ENCODE peak calls at places on chromosomes 13 and 19, in eight cellular contexts. D, G, X, I, Q, L, M and B are unnamed samples.

GRCh38 chr19:45508931-45509691 is 1.8 kb downstream of the VASP start:
- DNase-seq in D (peak; percentile 50), G (peak; percentile 82), X (peak; percentile 82), I (no peak), Q (peak; percentile 53), L (peak; percentile 87), M (peak; percentile 65), B (peak; percentile 90)

GRCh38 chr13:86002921-86003488 is 203.8 kb upstream of the SLITRK6 start:
- DNase-seq in D (no peak), G (no peak), X (no peak), I (no peak), Q (no peak), L (no peak), M (no peak), B (no peak)

GRCh38 chr13:98507060-98507797 is 69.7 kb downstream of the STK24 start:
- DNase-seq in D (peak; percentile 93), G (peak; percentile 61), X (no peak), I (no peak), Q (peak; percentile 71), L (peak; percentile 80), M (peak; percentile 45), B (peak; percentile 60)

GRCh38 chr19:369256-369655 is 24.7 kb upstream of the MIER2 start:
- DNase-seq in D (no peak), G (peak; percentile 26), X (no peak), I (no peak), Q (no peak), L (no peak), M (no peak), B (no peak)

GRCh38 chr19:543912-544608 is at the start of gene GZMM:
- DNase-seq in D (no peak), G (no peak), X (no peak), I (no peak), Q (no peak), L (no peak), M (no peak), B (no peak)

GRCh38 chr19:45136507-45137178 is 24.1 kb downstream of the NKPD1 start:
- DNase-seq in D (no peak), G (no peak), X (no peak), I (no peak), Q (no peak), L (no peak), M (no peak), B (no peak)

GRCh38 chr13:40440990-40441820 is 225.2 kb downstream of the FOXO1 start:
- DNase-seq in D (peak; percentile 52), G (no peak), X (peak; percentile 93), I (no peak), Q (peak; percentile 90), L (peak; percentile 83), M (peak; percentile 78), B (peak; percentile 66)

GRCh38 chr13:49584771-49585182 is 581 bp downstream of the RCBTB1 start:
- DNase-seq in D (no peak), G (no peak), X (no peak), I (no peak), Q (no peak), L (no peak), M (no peak), B (no peak)

GRCh38 chr13:110520431-110521295 is 40.9 kb downstream of the RAB20 start:
- DNase-seq in D (no peak), G (no peak), X (peak; percentile 90), I (no peak), Q (peak; percentile 60), L (peak; percentile 75), M (peak; percentile 94), B (peak; percentile 61)

GRCh38 chr19:20259615-20260014 is 92.6 kb downstream of the ZNF486 start:
- DNase-seq in D (no peak), G (no peak), X (no peak), I (peak; percentile 63), Q (no peak), L (no peak), M (no peak), B (no peak)

GRCh38 chr13:114282143-114282685 is 813 bp downstream of the UPF3A start:
- DNase-seq in D (peak; percentile 72), G (peak; percentile 42), X (peak; percentile 64), I (no peak), Q (peak; percentile 43), L (peak; percentile 39), M (peak; percentile 73), B (peak; percentile 90)

GRCh38 chr13:50685491-50685890 is 158.0 kb downstream of the DLEU7 start:
- DNase-seq in D (no peak), G (no peak), X (peak; percentile 59), I (no peak), Q (peak; percentile 32), L (peak; percentile 90), M (peak; percentile 21), B (no peak)

GRCh38 chr13:98535501-98536357 is 41.2 kb downstream of the STK24 start:
- DNase-seq in D (peak; percentile 61), G (no peak), X (no peak), I (no peak), Q (no peak), L (no peak), M (peak; percentile 45), B (no peak)

GRCh38 chr19:55075366-55075998 is at the start of gene EPS8L1:
- DNase-seq in D (peak; percentile 92), G (no peak), X (peak; percentile 50), I (no peak), Q (peak; percentile 64), L (no peak), M (no peak), B (peak; percentile 87)

GRCh38 chr13:26401578-26402021 is 147.7 kb downstream of the CDK8 start:
- DNase-seq in D (no peak), G (no peak), X (no peak), I (no peak), Q (no peak), L (no peak), M (no peak), B (no peak)

GRCh38 chr19:40443930-40444180 is 280 bp downstream of the SERTAD3 start:
- DNase-seq in D (no peak), G (no peak), X (no peak), I (no peak), Q (no peak), L (no peak), M (no peak), B (no peak)

GRCh38 chr19:58399903-58400637 is 4.6 kb downstream of the RNF225 start:
- DNase-seq in D (no peak), G (no peak), X (no peak), I (no peak), Q (no peak), L (no peak), M (no peak), B (no peak)

GRCh38 chr13:74134226-74134776 is at the start of gene KLF12:
- DNase-seq in D (no peak), G (peak; percentile 94), X (peak; percentile 94), I (peak; percentile 57), Q (peak; percentile 68), L (peak; percentile 93), M (peak; percentile 95), B (peak; percentile 88)

GRCh38 chr19:19661675-19662251 is 1.7 kb downstream of the ATP13A1 start:
- DNase-seq in D (no peak), G (no peak), X (no peak), I (no peak), Q (no peak), L (no peak), M (no peak), B (no peak)

GRCh38 chr13:80100636-80101035 is 240.3 kb downstream of the SPRY2 start:
- DNase-seq in D (no peak), G (no peak), X (no peak), I (no peak), Q (no peak), L (no peak), M (no peak), B (no peak)

GRCh38 chr13:80093888-80094287 is 247.0 kb downstream of the SPRY2 start:
- DNase-seq in D (no peak), G (no peak), X (no peak), I (no peak), Q (no peak), L (no peak), M (no peak), B (no peak)

GRCh38 chr13:80101040-80101439 is 239.9 kb downstream of the SPRY2 start:
- DNase-seq in D (no peak), G (no peak), X (no peak), I (no peak), Q (no peak), L (no peak), M (no peak), B (no peak)

GRCh38 chr13:80096383-80096782 is 244.5 kb downstream of the SPRY2 start:
- DNase-seq in D (no peak), G (no peak), X (no peak), I (no peak), Q (no peak), L (no peak), M (no peak), B (no peak)
- H3K36me3 ChIP-seq in D (no peaks in the 10 kb centered on the region), G (no peaks in the 10 kb centered on the region), X (no peaks in the 10 kb centered on the region), I (no peaks in the 10 kb centered on the region), Q (no peaks in the 10 kb centered on the region), L (no peaks in the 10 kb centered on the region), M (no peaks in the 10 kb centered on the region), B (no peaks in the 10 kb centered on the region)

DNA sequence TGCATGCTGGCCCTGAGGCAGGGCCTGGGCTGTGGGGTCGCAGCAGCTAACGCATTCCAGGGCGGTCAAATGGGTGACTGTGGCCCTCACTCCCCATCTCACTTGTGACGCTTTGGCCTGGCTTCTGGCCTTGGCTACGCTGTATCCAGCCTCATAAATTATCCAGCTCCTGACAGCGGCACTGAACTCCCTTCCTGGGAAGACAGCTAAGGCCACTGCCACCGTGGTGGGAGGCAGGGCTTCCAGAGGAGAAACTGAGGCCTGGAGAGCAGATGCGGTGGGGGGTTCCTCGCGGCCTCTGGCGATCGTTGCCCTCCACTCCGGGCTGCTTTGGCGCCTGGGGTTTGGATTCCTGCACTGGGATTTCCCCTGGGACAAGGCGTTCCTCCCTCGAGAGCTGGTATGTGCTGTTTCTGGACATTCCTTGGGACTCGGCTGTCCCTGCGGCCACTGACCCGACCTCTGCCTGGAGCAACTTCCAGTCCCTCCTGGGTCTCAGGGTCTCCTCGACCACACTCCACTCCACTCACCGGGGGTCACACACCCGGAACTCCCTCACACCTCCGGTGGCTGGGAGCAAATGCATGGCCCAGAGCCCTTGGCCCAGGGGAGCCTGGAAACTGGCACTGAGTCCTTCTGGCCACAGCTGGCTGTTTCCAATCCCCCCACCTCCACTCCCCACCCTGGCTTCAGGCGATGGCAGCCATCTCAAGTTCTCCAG is 3.4 kb downstream of the TBXA2R start:
- DNase-seq in D (no peak), G (no peak), X (no peak), I (no peak), Q (peak; percentile 33), L (no peak), M (no peak), B (no peak)
- H3K27ac ChIP-seq in D (no peak overlapping the region), G (no peak overlapping the region), X (peak overlapping the region; percentile 49), I (no peak overlapping the region), Q (no peak overlapping the region), L (no peak overlapping the region), M (no peak overlapping the region), B (peak overlapping the region; percentile 61)

DNA sequence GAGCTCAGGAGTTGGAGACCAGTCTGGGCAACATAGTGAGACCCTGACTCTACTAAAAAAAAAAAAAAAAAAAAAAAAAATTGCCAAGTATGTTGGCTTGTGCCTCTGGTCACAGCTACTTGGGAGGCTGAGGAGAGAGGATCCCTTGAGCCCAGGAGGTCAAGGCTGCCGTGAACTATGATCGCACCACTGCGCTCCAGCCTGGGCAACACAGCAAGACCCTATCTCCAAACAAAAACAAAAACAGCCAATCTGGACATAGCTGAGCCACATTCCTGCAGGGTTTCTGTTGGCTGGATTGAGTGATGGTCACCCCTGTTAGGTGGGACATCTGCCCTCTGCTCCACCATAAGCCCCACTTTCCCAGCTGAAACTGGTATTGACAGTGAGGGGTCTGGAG is 13.6 kb upstream of the ANGPTL8 start:
- DNase-seq in D (no peak), G (no peak), X (no peak), I (no peak), Q (no peak), L (no peak), M (no peak), B (no peak)
- H3K36me3 ChIP-seq in D (peaks cover 12% of the 10 kb centered on the region), G (peaks cover 18% of the 10 kb centered on the region), X (peaks cover 14% of the 10 kb centered on the region), I (peaks cover 13% of the 10 kb centered on the region), Q (peaks cover 7% of the 10 kb centered on the region), L (no peaks in the 10 kb centered on the region), M (no peaks in the 10 kb centered on the region), B (peaks cover 25% of the 10 kb centered on the region)

GRCh38 chr19:17236831-17237543 is 8.7 kb downstream of the NR2F6 start:
- DNase-seq in D (no peak), G (no peak), X (no peak), I (no peak), Q (no peak), L (no peak), M (no peak), B (no peak)
- H3K27ac ChIP-seq in D (no peak overlapping the region), G (no peak overlapping the region), X (no peak overlapping the region), I (no peak overlapping the region), Q (peak overlapping the region; percentile 68), L (peak overlapping the region; percentile 72), M (no peak overlapping the region), B (peak overlapping the region; percentile 83)